ENCODE peak calls at places on chromosomes 3 and 15, in six cellular contexts. U is transverse colon, Y is left ventricle myocardium inferior, M is mesenteric fat pad, G is HFF-Myc, V is fibroblast of lung. L is an unnamed sample.
A peak's percentile ranks its signal among the peaks of the same experiment; 100 is the strongest.

GRCh38 chr3:193590088-193590856 is 2.7 kb upstream of the OPA1 start:
- DNase-seq in Y (no peak), U (no peak), V (peak; percentile 61), M (no peak), G (no peak), L (no peak)

GRCh38 chr15:51536965-51537574 is 85.5 kb downstream of the DMXL2 start:
- DNase-seq in Y (no peak), G (no peak), V (peak; percentile 63), M (no peak), U (no peak), L (no peak)

GRCh38 chr3:185713015-185713414 is 111.8 kb downstream of the IGF2BP2 start:
- DNase-seq in V (no peak), U (peak; percentile 23), M (no peak), G (no peak), Y (no peak), L (no peak)

GRCh38 chr3:139327861-139328260 is 16.0 kb upstream of the MRPS22 start:
- DNase-seq in M (peak; percentile 87), G (no peak), V (no peak), U (no peak), Y (no peak), L (no peak)

GRCh38 chr15:101004986-101005747 is 86.0 kb downstream of the LRRK1 start:
- DNase-seq in M (peak; percentile 72), U (peak; percentile 24), G (no peak), V (no peak), Y (no peak), L (no peak)

GRCh38 chr3:134463676-134464611 is 21.8 kb downstream of the ANAPC13 start:
- DNase-seq in U (peak; percentile 58), Y (peak; percentile 79), M (no peak), V (peak; percentile 97), G (peak; percentile 96), L (peak; percentile 91)

GRCh38 chr15:74878273-74878672 is 5.1 kb upstream of the SCAMP2 start:
- DNase-seq in G (no peak), V (no peak), Y (no peak), U (no peak), M (no peak), L (no peak)

GRCh38 chr3:140296796-140297352 is 361.9 kb downstream of the CLSTN2 start:
- DNase-seq in M (no peak), V (no peak), Y (no peak), U (no peak), G (peak; percentile 58), L (no peak)

GRCh38 chr3:186825294-186825821 is 17.2 kb upstream of the ADIPOQ start:
- DNase-seq in U (no peak), G (no peak), M (no peak), V (peak; percentile 58), Y (no peak), L (peak; percentile 74)

GRCh38 chr3:150681037-150681436 is 22.7 kb downstream of the ERICH6 start:
- DNase-seq in Y (no peak), G (no peak), M (no peak), V (no peak), U (no peak), L (no peak)

GRCh38 chr3:144875251-144875650 is 903.6 kb downstream of the DIPK2A start:
- DNase-seq in U (no peak), Y (no peak), G (no peak), M (no peak), V (no peak), L (no peak)

GRCh38 chr15:32998979-32999677 is 195.4 kb downstream of the FMN1 start:
- DNase-seq in U (no peak), V (peak; percentile 45), M (no peak), Y (peak; percentile 49), G (no peak), L (peak; percentile 55)

GRCh38 chr15:48571510-48571909 is 74.0 kb downstream of the FBN1 start:
- DNase-seq in G (no peak), Y (no peak), M (no peak), U (no peak), V (no peak), L (no peak)

GRCh38 chr3:50605901-50606326 is 5.7 kb downstream of the CISH start:
- DNase-seq in M (no peak), Y (no peak), G (no peak), V (no peak), U (no peak), L (no peak)

GRCh38 chr3:12076666-12077065 is 72.5 kb downstream of the SYN2 start:
- DNase-seq in G (no peak), V (no peak), M (no peak), Y (no peak), U (no peak), L (no peak)

GRCh38 chr15:44584162-44584749 is 47.3 kb downstream of the EIF3J start:
- DNase-seq in U (peak; percentile 49), M (no peak), V (peak; percentile 21), Y (no peak), G (no peak), L (peak; percentile 53)

GRCh38 chr3:171784387-171784786 is 25.9 kb downstream of the PLD1 start:
- DNase-seq in M (no peak), V (no peak), Y (no peak), G (no peak), U (no peak), L (no peak)

GRCh38 chr3:130699765-130700164 is 46.9 kb downstream of the PIK3R4 start:
- DNase-seq in U (no peak), V (peak; percentile 37), M (no peak), Y (no peak), G (peak; percentile 6), L (no peak)

GRCh38 chr3:133742351-133743091 is 3.7 kb upstream of the TF start:
- DNase-seq in U (no peak), V (peak; percentile 50), Y (no peak), G (no peak), M (no peak), L (no peak)

L was measured in aorta.